ENCODE peak calls at places on chromosomes 12 and 14, in seven cellular contexts. One of them, this sample, is unnamed.

GRCh38 chr12:58069268-58069967 is 128.1 kb downstream of the ATP23 start:
- DNase-seq in A549: no peak
- DNase-seq in stomach: no peak
- DNase-seq in endothelial cell of umbilical vein: no peak
- DNase-seq in Peyer's patch: no peak
- DNase-seq in heart left ventricle: no peak
- DNase-seq in spleen: no peak
- DNase-seq in this sample: no peak

GRCh38 chr12:93153321-93153720 is 224.2 kb upstream of the EEA1 start:
- DNase-seq in stomach: no peak
- DNase-seq in Peyer's patch: no peak
- DNase-seq in spleen: no peak
- DNase-seq in endothelial cell of umbilical vein: no peak
- DNase-seq in A549: no peak
- DNase-seq in heart left ventricle: no peak
- DNase-seq in this sample: no peak

GRCh38 chr14:98548071-98548686 is 723.8 kb downstream of the BCL11B start:
- DNase-seq in heart left ventricle: no peak
- DNase-seq in endothelial cell of umbilical vein: no peak
- DNase-seq in spleen: no peak
- DNase-seq in stomach: no peak
- DNase-seq in A549: no peak
- DNase-seq in Peyer's patch: no peak
- DNase-seq in this sample: no peak

GRCh38 chr12:46825526-46826414 is at the start of gene SLC38A4:
- DNase-seq in spleen: no peak
- DNase-seq in Peyer's patch: peak
- DNase-seq in heart left ventricle: peak
- DNase-seq in endothelial cell of umbilical vein: peak
- DNase-seq in A549: no peak
- DNase-seq in stomach: no peak
- DNase-seq in this sample: peak

GRCh38 chr14:73762375-73762822 is 48.2 kb upstream of the PNMA1 start:
- DNase-seq in Peyer's patch: no peak
- DNase-seq in A549: no peak
- DNase-seq in heart left ventricle: no peak
- DNase-seq in spleen: no peak
- DNase-seq in stomach: no peak
- DNase-seq in endothelial cell of umbilical vein: no peak
- DNase-seq in this sample: no peak

GRCh38 chr12:98514984-98515367 is 414 bp upstream of the TMPO start:
- DNase-seq in Peyer's patch: no peak
- DNase-seq in spleen: no peak
- DNase-seq in A549: no peak
- DNase-seq in endothelial cell of umbilical vein: no peak
- DNase-seq in heart left ventricle: no peak
- DNase-seq in stomach: no peak
- DNase-seq in this sample: no peak

GRCh38 chr12:62332598-62332997 is 72.4 kb downstream of the USP15 start:
- DNase-seq in stomach: no peak
- DNase-seq in endothelial cell of umbilical vein: no peak
- DNase-seq in spleen: no peak
- DNase-seq in heart left ventricle: no peak
- DNase-seq in A549: no peak
- DNase-seq in Peyer's patch: no peak
- DNase-seq in this sample: no peak

GRCh38 chr14:84646791-84647500 is 883.0 kb upstream of the FLRT2 start:
- DNase-seq in Peyer's patch: no peak
- DNase-seq in A549: no peak
- DNase-seq in endothelial cell of umbilical vein: no peak
- DNase-seq in stomach: no peak
- DNase-seq in heart left ventricle: no peak
- DNase-seq in spleen: no peak
- DNase-seq in this sample: no peak

GRCh38 chr12:100862600-100863149 is 68.1 kb downstream of the ANO4 start:
- DNase-seq in Peyer's patch: no peak
- DNase-seq in stomach: no peak
- DNase-seq in spleen: no peak
- DNase-seq in A549: no peak
- DNase-seq in endothelial cell of umbilical vein: no peak
- DNase-seq in heart left ventricle: no peak
- DNase-seq in this sample: no peak

GRCh38 chr12:96368233-96368632 is 32.0 kb downstream of the CDK17 start:
- DNase-seq in heart left ventricle: peak
- DNase-seq in stomach: no peak
- DNase-seq in spleen: no peak
- DNase-seq in A549: no peak
- DNase-seq in endothelial cell of umbilical vein: peak
- DNase-seq in Peyer's patch: no peak
- DNase-seq in this sample: no peak

GRCh38 chr14:34437729-34438080 is 24.3 kb downstream of the SPTSSA start:
- DNase-seq in Peyer's patch: no peak
- DNase-seq in endothelial cell of umbilical vein: no peak
- DNase-seq in heart left ventricle: no peak
- DNase-seq in A549: no peak
- DNase-seq in stomach: no peak
- DNase-seq in spleen: no peak
- DNase-seq in this sample: no peak

GRCh38 chr14:23376477-23377200 is at the start of gene CMTM5:
- DNase-seq in spleen: no peak
- DNase-seq in heart left ventricle: peak
- DNase-seq in endothelial cell of umbilical vein: no peak
- DNase-seq in stomach: no peak
- DNase-seq in A549: no peak
- DNase-seq in Peyer's patch: peak
- DNase-seq in this sample: no peak

GRCh38 chr14:77031680-77032482 is 3.4 kb upstream of the IRF2BPL start:
- DNase-seq in stomach: no peak
- DNase-seq in A549: no peak
- DNase-seq in heart left ventricle: no peak
- DNase-seq in Peyer's patch: no peak
- DNase-seq in spleen: no peak
- DNase-seq in endothelial cell of umbilical vein: peak
- DNase-seq in this sample: no peak

GRCh38 chr12:97131220-97131981 is 224.3 kb downstream of the NEDD1 start:
- DNase-seq in spleen: no peak
- DNase-seq in endothelial cell of umbilical vein: no peak
- DNase-seq in Peyer's patch: no peak
- DNase-seq in stomach: no peak
- DNase-seq in heart left ventricle: no peak
- DNase-seq in A549: no peak
- DNase-seq in this sample: no peak

GRCh38 chr12:6384499-6385436 is 806 bp downstream of the LTBR start:
- DNase-seq in stomach: no peak
- DNase-seq in A549: no peak
- DNase-seq in endothelial cell of umbilical vein: no peak
- DNase-seq in spleen: no peak
- DNase-seq in heart left ventricle: no peak
- DNase-seq in Peyer's patch: peak
- DNase-seq in this sample: peak

GRCh38 chr14:101372894-101373640 is 188.2 kb upstream of the DIO3 start:
- DNase-seq in heart left ventricle: no peak
- DNase-seq in A549: no peak
- DNase-seq in endothelial cell of umbilical vein: no peak
- DNase-seq in spleen: no peak
- DNase-seq in Peyer's patch: no peak
- DNase-seq in stomach: no peak
- DNase-seq in this sample: no peak

GRCh38 chr14:23351681-23352505 is 794 bp downstream of the SLC22A17 start:
- DNase-seq in spleen: peak
- DNase-seq in heart left ventricle: no peak
- DNase-seq in endothelial cell of umbilical vein: no peak
- DNase-seq in A549: no peak
- DNase-seq in stomach: no peak
- DNase-seq in Peyer's patch: no peak
- DNase-seq in this sample: no peak

GRCh38 chr12:119102274-119102673 is 76.5 kb upstream of the HSPB8 start:
- DNase-seq in stomach: no peak
- DNase-seq in Peyer's patch: no peak
- DNase-seq in heart left ventricle: no peak
- DNase-seq in endothelial cell of umbilical vein: no peak
- DNase-seq in spleen: no peak
- DNase-seq in A549: no peak
- DNase-seq in this sample: no peak

GRCh38 chr12:80190001-80190400 is 90.7 kb downstream of the OTOGL start:
- DNase-seq in Peyer's patch: no peak
- DNase-seq in A549: no peak
- DNase-seq in heart left ventricle: no peak
- DNase-seq in endothelial cell of umbilical vein: no peak
- DNase-seq in stomach: no peak
- DNase-seq in spleen: no peak
- DNase-seq in this sample: no peak

GRCh38 chr12:20018406-20018805 is 349.9 kb upstream of the PDE3A start:
- DNase-seq in spleen: no peak
- DNase-seq in A549: no peak
- DNase-seq in Peyer's patch: no peak
- DNase-seq in heart left ventricle: no peak
- DNase-seq in stomach: no peak
- DNase-seq in endothelial cell of umbilical vein: no peak
- DNase-seq in this sample: no peak

GRCh38 chr14:31207746-31208545 is at the start of gene HECTD1:
- DNase-seq in heart left ventricle: peak
- DNase-seq in spleen: no peak
- DNase-seq in stomach: peak
- DNase-seq in Peyer's patch: peak
- DNase-seq in A549: peak
- DNase-seq in endothelial cell of umbilical vein: peak
- DNase-seq in this sample: peak
- TF ChIP-seq POLR2A in heart left ventricle: no peak
- TF ChIP-seq POLR2A in spleen: no peak
- TF ChIP-seq POLR2A in stomach: no peak
- TF ChIP-seq POLR2A in Peyer's patch: peak
- TF ChIP-seq POLR2A in A549: peak
- TF ChIP-seq POLR2A in endothelial cell of umbilical vein: peak
- TF ChIP-seq POLR2A in this sample: peak

GRCh38 chr12:63848450-63848849 is 4.0 kb downstream of the SRGAP1 start:
- DNase-seq in Peyer's patch: no peak
- DNase-seq in endothelial cell of umbilical vein: no peak
- DNase-seq in stomach: no peak
- DNase-seq in heart left ventricle: no peak
- DNase-seq in spleen: no peak
- DNase-seq in A549: no peak
- DNase-seq in this sample: no peak

GRCh38 chr12:63843613-63844390 is 698 bp upstream of the SRGAP1 start:
- DNase-seq in heart left ventricle: peak
- DNase-seq in A549: peak
- DNase-seq in spleen: peak
- DNase-seq in stomach: peak
- DNase-seq in Peyer's patch: peak
- DNase-seq in endothelial cell of umbilical vein: peak
- DNase-seq in this sample: peak

GRCh38 chr12:63845726-63846125 is 1.2 kb downstream of the SRGAP1 start:
- DNase-seq in stomach: no peak
- DNase-seq in endothelial cell of umbilical vein: peak
- DNase-seq in A549: no peak
- DNase-seq in spleen: no peak
- DNase-seq in Peyer's patch: no peak
- DNase-seq in heart left ventricle: no peak
- DNase-seq in this sample: no peak

GRCh38 chr12:63844391-63845341 is at the start of gene SRGAP1:
- DNase-seq in endothelial cell of umbilical vein: peak
- DNase-seq in spleen: peak
- DNase-seq in heart left ventricle: peak
- DNase-seq in A549: no peak
- DNase-seq in Peyer's patch: peak
- DNase-seq in stomach: peak
- DNase-seq in this sample: peak

DNA sequence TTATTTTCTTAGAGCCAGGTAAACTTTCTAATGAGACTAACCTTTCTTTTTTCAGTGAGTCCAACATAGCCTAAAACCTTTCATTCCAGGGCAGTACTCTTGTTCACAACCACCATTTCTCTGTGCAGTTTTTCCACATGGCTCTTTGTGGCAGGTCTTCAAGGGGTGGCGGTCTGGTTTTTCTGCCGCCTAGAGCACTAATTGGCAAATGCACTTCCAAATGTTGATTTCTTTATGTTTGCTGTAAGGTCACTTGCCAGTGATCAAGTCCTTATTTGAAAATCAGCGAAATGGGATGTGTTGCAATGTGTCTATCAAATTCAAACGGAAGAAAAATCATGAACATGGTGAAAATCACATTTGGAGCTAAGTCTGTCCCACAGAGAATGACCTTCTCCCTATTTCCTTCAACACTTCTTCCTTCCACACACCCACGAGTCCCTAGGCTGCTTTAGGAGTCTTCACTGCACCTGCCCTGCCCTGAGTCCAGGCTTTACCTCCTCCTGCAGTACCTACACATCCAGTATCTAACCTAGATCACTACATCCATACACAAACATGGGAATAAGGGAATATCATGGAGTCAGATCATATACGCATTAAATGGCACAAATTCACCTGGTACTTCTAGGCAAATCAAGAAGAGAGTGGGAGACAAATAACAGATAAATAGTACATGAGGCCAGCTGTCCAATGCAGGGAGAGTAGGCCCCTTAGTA is 1.9 kb downstream of the SRGAP1 start:
- DNase-seq in heart left ventricle: no peak
- DNase-seq in endothelial cell of umbilical vein: peak
- DNase-seq in Peyer's patch: no peak
- DNase-seq in stomach: no peak
- DNase-seq in spleen: no peak
- DNase-seq in A549: no peak
- DNase-seq in this sample: no peak
- TF ChIP-seq CTCF in heart left ventricle: no peak
- TF ChIP-seq CTCF in endothelial cell of umbilical vein: no peak
- TF ChIP-seq CTCF in Peyer's patch: no peak
- TF ChIP-seq CTCF in stomach: no peak
- TF ChIP-seq CTCF in spleen: no peak
- TF ChIP-seq CTCF in A549: peak
- TF ChIP-seq CTCF in this sample: peak

DNA sequence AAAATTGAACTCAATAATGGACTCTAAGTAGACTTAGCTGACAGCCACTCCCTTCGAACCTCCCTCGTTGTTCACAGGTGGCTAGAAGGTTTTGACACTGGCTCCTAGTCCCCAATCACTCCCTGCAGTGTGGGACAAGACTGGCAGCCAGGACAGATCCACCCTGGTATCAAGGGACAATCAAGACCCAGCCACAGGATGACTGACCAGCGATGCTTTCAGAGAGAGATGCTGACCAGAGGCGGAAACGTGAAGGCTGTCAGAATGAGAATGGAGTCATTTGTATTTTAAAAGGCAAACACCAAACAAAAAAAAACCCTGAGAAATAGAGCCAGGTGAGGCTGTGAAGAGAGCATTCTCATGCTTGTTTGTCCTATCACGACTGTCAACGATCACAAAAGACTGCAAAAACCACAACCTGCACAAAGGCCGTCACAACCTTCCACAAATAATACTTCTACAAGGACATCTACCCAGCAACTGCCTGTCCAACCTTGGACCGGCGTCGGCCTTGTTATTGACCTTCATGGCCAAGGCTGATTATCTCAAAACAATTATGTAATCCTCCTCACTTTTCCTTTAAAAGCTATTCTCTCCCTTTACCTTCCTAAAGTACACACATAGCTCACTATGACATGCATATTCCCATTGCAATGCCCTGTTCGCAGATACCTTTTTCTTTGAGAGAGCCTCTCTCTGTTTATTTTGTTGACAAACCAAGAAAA is 13.2 kb downstream of the EIF5 start:
- DNase-seq in endothelial cell of umbilical vein: no peak
- DNase-seq in A549: no peak
- DNase-seq in spleen: no peak
- DNase-seq in heart left ventricle: no peak
- DNase-seq in Peyer's patch: no peak
- DNase-seq in stomach: no peak
- DNase-seq in this sample: peak
- TF ChIP-seq POLR2A in endothelial cell of umbilical vein: no peak
- TF ChIP-seq POLR2A in A549: no peak
- TF ChIP-seq POLR2A in spleen: no peak
- TF ChIP-seq POLR2A in heart left ventricle: no peak
- TF ChIP-seq POLR2A in Peyer's patch: no peak
- TF ChIP-seq POLR2A in stomach: no peak
- TF ChIP-seq POLR2A in this sample: no peak

GRCh38 chr14:26528415-26529182 is 69.2 kb downstream of the NOVA1 start:
- DNase-seq in endothelial cell of umbilical vein: no peak
- DNase-seq in stomach: no peak
- DNase-seq in spleen: no peak
- DNase-seq in heart left ventricle: peak
- DNase-seq in A549: no peak
- DNase-seq in Peyer's patch: no peak
- DNase-seq in this sample: no peak
- TF ChIP-seq CTCF in endothelial cell of umbilical vein: no peak
- TF ChIP-seq CTCF in stomach: no peak
- TF ChIP-seq CTCF in spleen: no peak
- TF ChIP-seq CTCF in heart left ventricle: no peak
- TF ChIP-seq CTCF in A549: no peak
- TF ChIP-seq CTCF in Peyer's patch: no peak
- TF ChIP-seq CTCF in this sample: no peak

This sample was measured in body of pancreas.